ENCODE peak calls at places on chromosomes 2 and 18, in seven cellular contexts. I, S, U, V, X, B and F are unnamed samples.

GRCh38 chr2:168490015-168490874 is 34.2 kb downstream of the CERS6 start:
- DNase-seq in I (peak; percentile 49), V (no peak), X (no peak), B (no peak), U (peak; percentile 70), S (peak; percentile 58), F (peak; percentile 18)

GRCh38 chr2:102301867-102302362 is 9.4 kb upstream of the IL1RL1 start:
- DNase-seq in I (peak; percentile 45), U (no peak), X (peak; percentile 46), B (peak; percentile 57), S (peak; percentile 4), V (peak; percentile 17), F (peak; percentile 80)

GRCh38 chr18:56152547-56152946 is 485.8 kb downstream of the TXNL1 start:
- DNase-seq in S (no peak), B (no peak), V (no peak), U (no peak), I (no peak), X (no peak), F (no peak)

GRCh38 chr2:137566387-137566786 is 397.9 kb upstream of the HNMT start:
- DNase-seq in S (no peak), X (no peak), I (no peak), B (no peak), V (no peak), U (no peak), F (no peak)

GRCh38 chr18:32530947-32531651 is 60.4 kb upstream of the GAREM1 start:
- DNase-seq in B (peak; percentile 37), X (peak; percentile 46), U (no peak), S (peak; percentile 80), V (no peak), I (peak; percentile 43), F (no peak)

GRCh38 chr18:22865354-22866116 is 67.6 kb upstream of the RBBP8 start:
- DNase-seq in B (no peak), X (no peak), S (no peak), V (no peak), I (no peak), U (no peak), F (no peak)

GRCh38 chr2:181174880-181175590 is 194.6 kb downstream of the UBE2E3 start:
- DNase-seq in X (peak; percentile 57), V (no peak), B (no peak), S (peak; percentile 50), U (no peak), I (peak; percentile 86), F (no peak)

GRCh38 chr18:39167990-39168389 is 1602.4 kb upstream of the CELF4 start:
- DNase-seq in X (no peak), I (no peak), B (no peak), U (no peak), V (no peak), S (no peak), F (peak; percentile 8)

GRCh38 chr2:215793747-215794595 is 219.4 kb downstream of the MREG start:
- DNase-seq in X (peak; percentile 97), V (no peak), I (peak; percentile 96), U (peak; percentile 100), S (peak; percentile 99), B (peak; percentile 44), F (no peak)

GRCh38 chr18:8882632-8883408 is 177.5 kb downstream of the MTCL1 start:
- DNase-seq in I (peak; percentile 9), S (no peak), U (peak; percentile 21), X (peak; percentile 93), B (no peak), V (no peak), F (peak; percentile 25)

GRCh38 chr2:216710531-216711282 is 15.4 kb upstream of the IGFBP5 start:
- DNase-seq in V (no peak), I (peak; percentile 72), B (no peak), U (no peak), S (peak; percentile 84), X (peak; percentile 30), F (no peak)

GRCh38 chr2:174125151-174125550 is 123.2 kb downstream of the OLA1 start:
- DNase-seq in X (no peak), U (no peak), I (no peak), B (no peak), S (no peak), V (peak; percentile 32), F (peak; percentile 60)

GRCh38 chr18:5159080-5159479 is 38.0 kb downstream of the AKAIN1 start:
- DNase-seq in S (no peak), B (no peak), X (no peak), U (no peak), V (no peak), I (no peak), F (no peak)

GRCh38 chr2:63692002-63692606 is 103.3 kb downstream of the MDH1 start:
- DNase-seq in V (no peak), X (peak; percentile 74), S (peak; percentile 18), U (peak; percentile 41), B (peak; percentile 31), I (peak; percentile 72), F (peak; percentile 21)

GRCh38 chr2:6580982-6581381 is 284.7 kb downstream of the CMPK2 start:
- DNase-seq in U (no peak), X (peak; percentile 25), I (peak; percentile 32), B (no peak), V (no peak), S (peak; percentile 50), F (no peak)

GRCh38 chr18:48733854-48734253 is 195.0 kb downstream of the CTIF start:
- DNase-seq in V (no peak), B (no peak), I (no peak), U (no peak), S (no peak), X (no peak), F (no peak)

GRCh38 chr18:25279133-25279532 is 72.8 kb downstream of the ZNF521 start:
- DNase-seq in S (peak; percentile 23), X (peak; percentile 13), U (no peak), B (no peak), I (peak; percentile 89), V (no peak), F (no peak)

GRCh38 chr2:61910603-61911002 is 5.1 kb downstream of the COMMD1 start:
- DNase-seq in X (peak; percentile 57), I (peak; percentile 14), U (peak; percentile 24), V (no peak), S (no peak), B (no peak), F (peak; percentile 31)

GRCh38 chr2:47354013-47354816 is 48.7 kb upstream of the MSH2 start:
- DNase-seq in B (peak; percentile 81), X (peak; percentile 85), I (peak; percentile 36), S (peak; percentile 58), V (no peak), U (peak; percentile 74), F (no peak)

GRCh38 chr2:197674546-197674945 is 841 bp downstream of the RFTN2 start:
- DNase-seq in I (peak; percentile 67), U (no peak), B (no peak), X (no peak), V (no peak), S (no peak), F (peak; percentile 6)

GRCh38 chr2:86439879-86440630 is 1.1 kb upstream of the KDM3A start:
- DNase-seq in U (no peak), S (no peak), X (no peak), V (no peak), B (no peak), I (peak; percentile 8), F (no peak)

GRCh38 chr2:219309278-219309677 is at the start of gene PTPRN:
- DNase-seq in X (no peak), B (no peak), I (peak; percentile 87), S (peak; percentile 79), V (peak; percentile 30), U (no peak), F (peak; percentile 87)

GRCh38 chr2:69205491-69205890 is 181.5 kb downstream of the GFPT1 start:
- DNase-seq in S (no peak), V (no peak), I (no peak), U (no peak), X (no peak), B (no peak), F (no peak)

GRCh38 chr18:26415041-26415440 is 133.3 kb downstream of the KCTD1 start:
- DNase-seq in U (no peak), I (no peak), B (no peak), X (no peak), S (peak; percentile 20), V (no peak), F (no peak)

GRCh38 chr2:109239720-109240119 is 110.7 kb downstream of the SH3RF3 start:
- DNase-seq in S (peak; percentile 81), I (peak; percentile 59), U (no peak), B (no peak), V (no peak), X (peak; percentile 93), F (no peak)

GRCh38 chr2:102872388-102872787 is 110.6 kb downstream of the TMEM182 start:
- DNase-seq in U (peak; percentile 15), X (peak; percentile 13), V (no peak), S (no peak), I (peak; percentile 2), B (no peak), F (no peak)

GRCh38 chr18:66553824-66554223 is 50.1 kb downstream of the CDH19 start:
- DNase-seq in X (peak; percentile 58), B (no peak), S (peak; percentile 70), V (no peak), U (no peak), I (peak; percentile 10), F (no peak)

DNA sequence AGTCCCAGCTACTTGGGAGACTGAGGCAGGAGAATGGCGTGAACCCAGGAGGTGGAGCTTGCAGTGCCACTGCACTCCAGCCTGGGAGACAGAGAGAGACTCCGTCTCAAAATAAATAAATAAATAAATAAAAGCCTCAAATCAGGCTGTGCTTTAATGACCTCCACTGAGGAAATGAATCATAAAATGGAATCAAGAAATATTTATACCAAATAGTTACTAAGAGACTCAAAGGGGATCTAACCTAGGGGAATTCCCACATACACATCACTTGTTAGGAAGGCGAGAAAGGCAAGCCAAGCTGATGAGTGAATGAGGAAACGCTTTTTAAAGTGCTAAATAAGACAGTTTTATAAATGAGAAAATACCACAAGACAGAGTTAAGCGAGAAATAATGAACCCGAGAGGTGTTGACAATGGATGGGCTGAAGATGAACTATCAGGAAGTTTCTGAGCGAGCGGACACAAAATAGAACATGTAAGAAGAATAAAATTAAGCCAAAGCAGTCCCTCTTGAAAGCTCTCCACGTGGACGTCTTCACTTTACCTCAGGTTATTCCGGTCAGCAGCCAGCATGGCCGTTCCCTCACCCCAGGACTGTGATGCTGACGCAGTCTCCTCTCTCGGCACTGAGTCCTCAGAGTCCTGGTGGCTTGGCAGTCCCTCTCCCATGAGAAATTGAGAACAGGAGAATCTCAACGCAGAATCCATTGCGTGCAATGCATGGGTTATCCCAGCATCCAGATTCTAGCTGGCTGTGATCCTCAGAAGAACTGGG is 22.4 kb downstream of the PXDN start:
- DNase-seq in X (peak; percentile 87), B (no peak), I (peak; percentile 68), V (no peak), U (no peak), S (peak; percentile 99), F (no peak)
- H3K9ac ChIP-seq in X (peak overlapping the region; percentile 92), B (no peak overlapping the region), I (peak overlapping the region; percentile 3), V (no peak overlapping the region), U (no peak overlapping the region), S (peak overlapping the region; percentile 88), F (no peak overlapping the region)

GRCh38 chr2:96762529-96763253 is 2.0 kb downstream of the CNNM4 start:
- DNase-seq in B (no peak), S (peak; percentile 43), U (no peak), I (no peak), X (peak; percentile 26), V (peak; percentile 76), F (peak; percentile 90)
- H3K4me3 ChIP-seq in B (peak overlapping the region; percentile 74), S (peak overlapping the region; percentile 30), U (peak overlapping the region; percentile 77), I (peak overlapping the region; percentile 55), X (peak overlapping the region; percentile 93), V (peak overlapping the region; percentile 28), F (peak overlapping the region; percentile 69)

GRCh38 chr18:62759704-62760402 is 44.5 kb downstream of the PHLPP1 start:
- DNase-seq in S (peak; percentile 74), B (no peak), I (peak; percentile 71), V (no peak), U (no peak), X (peak; percentile 88), F (no peak)
- H3K9ac ChIP-seq in S (peak overlapping the region; percentile 56), B (no peak overlapping the region), I (no peak overlapping the region), V (no peak overlapping the region), U (no peak overlapping the region), X (peak overlapping the region; percentile 64), F (no peak overlapping the region)

GRCh38 chr2:23385351-23385747 is 370 bp downstream of the KLHL29 start:
- DNase-seq in V (no peak), B (no peak), X (peak; percentile 35), I (peak; percentile 34), S (peak; percentile 16), U (no peak), F (peak; percentile 76)
- H3K4me3 ChIP-seq in V (peak overlapping the region; percentile 60), B (peak overlapping the region; percentile 69), X (peak overlapping the region; percentile 83), I (peak overlapping the region; percentile 45), S (peak overlapping the region; percentile 60), U (peak overlapping the region; percentile 33), F (peak overlapping the region; percentile 65)